ENCODE peak calls at places on chromosomes 13 and 19, in four cellular contexts. K is body of pancreas, U is ascending aorta, T is transverse colon. Q is an unnamed sample. For H3K9me3, the result is how much of the 10 kb centered on the place peaks cover.

GRCh38 chr19:11202488-11203193 is 5.3 kb upstream of the KANK2 start:
- DNase-seq in K (no peak), U (no peak), T (no peak), Q (no peak)

GRCh38 chr13:30039506-30039905 is 189.1 kb upstream of the UBL3 start:
- DNase-seq in K (no peak), U (no peak), T (no peak), Q (no peak)

GRCh38 chr13:71964491-71965108 is 97.6 kb upstream of the DACH1 start:
- DNase-seq in K (no peak), U (no peak), T (no peak), Q (no peak)

GRCh38 chr13:20702945-20703784 is at the start of gene IL17D:
- DNase-seq in K (peak), U (no peak), T (peak), Q (peak)

GRCh38 chr13:39317284-39317683 is 279.0 kb downstream of the NHLRC3 start:
- DNase-seq in K (no peak), U (no peak), T (peak), Q (no peak)

GRCh38 chr13:113421673-113422270 is 31.5 kb downstream of the ADPRHL1 start:
- DNase-seq in K (no peak), U (no peak), T (no peak), Q (no peak)

GRCh38 chr19:33799507-33799906 is 2.8 kb downstream of the KCTD15 start:
- DNase-seq in K (no peak), U (no peak), T (no peak), Q (no peak)

GRCh38 chr19:50415661-50416033 is 3.1 kb upstream of the SPIB start:
- DNase-seq in K (no peak), U (no peak), T (peak), Q (peak)

GRCh38 chr19:3898426-3898825 is 17.9 kb downstream of the ATCAY start:
- DNase-seq in K (no peak), U (no peak), T (no peak), Q (no peak)

GRCh38 chr19:1409204-1410005 is 2.0 kb downstream of the DAZAP1 start:
- DNase-seq in K (no peak), U (no peak), T (no peak), Q (no peak)

GRCh38 chr13:94992277-94992989 is 280.1 kb upstream of the SOX21 start:
- DNase-seq in K (no peak), U (no peak), T (no peak), Q (no peak)

GRCh38 chr19:4014541-4015491 is 7.3 kb downstream of the PIAS4 start:
- DNase-seq in K (peak), U (no peak), T (no peak), Q (no peak)

GRCh38 chr13:114107686-114108081 is 24.7 kb downstream of the RASA3 start:
- DNase-seq in K (peak), U (no peak), T (peak), Q (peak)

GRCh38 chr19:858868-859843 is at the start of gene CFD:
- DNase-seq in K (no peak), U (peak), T (peak), Q (peak)

GRCh38 chr19:17296278-17296677 is 6.9 kb downstream of the ABHD8 start:
- DNase-seq in K (no peak), U (no peak), T (no peak), Q (no peak)

GRCh38 chr19:2045501-2046045 is 5.5 kb downstream of the MKNK2 start:
- DNase-seq in K (peak), U (no peak), T (no peak), Q (no peak)

GRCh38 chr13:66994097-66994496 is 236.0 kb downstream of the PCDH9 start:
- DNase-seq in K (peak), U (peak), T (peak), Q (peak)

GRCh38 chr13:43232144-43232840 is 208.9 kb downstream of the DNAJC15 start:
- DNase-seq in K (no peak), U (no peak), T (no peak), Q (no peak)

DNA sequence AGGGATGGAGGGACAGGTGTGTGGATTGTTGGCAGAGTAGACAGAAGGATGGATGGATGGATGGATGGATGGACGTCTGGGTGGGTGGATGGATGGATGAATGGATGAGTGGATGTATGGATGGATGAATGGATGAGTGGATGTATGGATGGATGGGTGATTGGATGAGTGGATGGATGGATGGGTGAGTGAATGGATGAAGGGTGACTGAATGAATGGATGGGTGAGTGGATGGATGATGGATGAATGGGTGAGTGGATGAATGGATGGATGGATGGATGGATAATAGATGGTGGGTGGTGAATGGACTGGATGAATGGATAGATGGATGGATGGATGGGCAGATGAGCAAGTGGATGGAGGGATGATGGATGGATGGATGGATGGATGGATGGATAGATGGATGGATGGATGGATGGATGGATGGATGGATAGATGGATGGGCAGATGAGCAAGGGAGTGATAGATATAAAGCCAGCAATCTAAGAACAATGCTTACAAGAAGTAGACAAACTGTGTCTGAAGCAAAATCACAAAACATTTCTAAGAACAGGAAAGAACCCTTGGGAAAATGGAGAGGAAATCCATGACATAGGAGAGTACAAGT is 65.2 kb downstream of the INSR start:
- DNase-seq in K (no peak), U (no peak), T (no peak), Q (no peak)
- TF ChIP-seq CTCF in K (no peak), U (no peak), T (no peak), Q (no peak)

GRCh38 chr19:23049256-23049655 is 46.3 kb upstream of the ZNF728 start:
- DNase-seq in K (no peak), U (no peak), T (no peak), Q (no peak)
- H3K9me3 ChIP-seq in K (under half), U (under half), T (under half), Q (under half)

GRCh38 chr19:21202865-21203494 is 61.1 kb downstream of the ZNF431 start:
- DNase-seq in K (peak), U (no peak), T (no peak), Q (no peak)
- TF ChIP-seq CTCF in K (peak), U (peak), T (peak), Q (peak)

GRCh38 chr19:14611051-14611450 is 28.2 kb downstream of the CLEC17A start:
- DNase-seq in K (no peak), U (no peak), T (no peak), Q (no peak)

GRCh38 chr19:14603990-14604387 is 21.1 kb downstream of the CLEC17A start:
- DNase-seq in K (no peak), U (no peak), T (no peak), Q (no peak)

DNA sequence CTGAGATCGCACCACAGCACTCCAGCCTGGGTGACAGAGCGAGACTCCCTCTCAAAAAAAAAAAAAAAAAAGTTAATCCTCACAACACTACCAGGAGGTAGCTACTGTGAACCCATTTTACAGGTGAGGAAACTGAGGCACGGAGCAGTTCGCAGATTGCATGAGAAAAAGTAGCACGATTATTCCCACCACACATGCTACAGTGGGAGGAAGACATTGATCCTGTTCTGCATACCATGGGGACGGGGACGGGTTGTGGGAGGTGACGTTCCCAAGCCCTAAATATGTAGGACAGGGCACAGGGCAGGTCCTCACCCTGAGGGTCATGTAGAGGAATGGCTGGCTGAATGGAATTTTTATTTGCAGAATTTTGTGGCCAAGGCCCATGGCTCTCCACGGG is 23.7 kb downstream of the CLEC17A start:
- DNase-seq in K (no peak), U (no peak), T (no peak), Q (no peak)
- H3K9me3 ChIP-seq in K (under half), U (under half), T (under half), Q (under half)

GRCh38 chr13:100689191-100689590 is 14.6 kb upstream of the TMTC4 start:
- DNase-seq in K (no peak), U (no peak), T (no peak), Q (no peak)

GRCh38 chr13:100694722-100695644 is 20.4 kb upstream of the TMTC4 start:
- DNase-seq in K (peak), U (no peak), T (peak), Q (peak)
- TF ChIP-seq CTCF in K (peak), U (peak), T (no peak), Q (no peak)

DNA sequence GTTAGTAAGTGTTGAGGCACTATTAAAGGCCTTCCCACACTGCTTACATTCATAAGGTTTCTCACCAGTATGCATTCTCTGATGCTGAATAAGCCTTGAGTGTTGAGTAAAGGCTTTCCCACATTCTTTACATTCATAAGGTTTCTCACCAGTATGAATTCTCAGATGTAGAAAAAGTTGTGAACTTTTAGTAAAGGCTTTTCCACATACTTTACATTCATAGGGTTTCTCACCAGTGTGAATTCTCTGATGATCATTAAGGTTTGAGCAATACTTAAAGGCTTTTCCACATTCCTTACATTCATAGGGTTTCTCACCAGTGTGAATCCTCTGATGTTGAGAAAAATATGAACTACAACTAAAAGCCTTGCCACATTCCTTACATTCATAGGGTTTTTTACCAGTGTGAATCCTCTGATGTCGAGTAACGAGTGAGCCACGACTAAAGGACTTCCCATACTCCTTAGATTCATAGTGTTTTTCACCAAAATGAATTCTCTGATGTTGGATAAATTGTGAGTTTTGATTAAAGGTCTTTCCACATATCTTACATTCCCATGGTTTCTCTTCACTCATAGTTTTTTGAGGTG is 24.2 kb downstream of the ZNF829 start:
- DNase-seq in K (no peak), U (no peak), T (no peak), Q (no peak)
- H3K9me3 ChIP-seq in K (under half), U (half or more), T (half or more), Q (half or more)

GRCh38 chr19:23817519-23817918 is 58.8 kb upstream of the ZNF681 start:
- DNase-seq in K (peak), U (no peak), T (peak), Q (no peak)
- TF ChIP-seq CTCF in K (no peak), U (no peak), T (peak), Q (no peak)

GRCh38 chr19:35272122-35272715 is 3.5 kb downstream of the USF2 start:
- DNase-seq in K (no peak), U (no peak), T (no peak), Q (peak)
- H3K9me3 ChIP-seq in K (under half), U (under half), T (under half), Q (under half)

GRCh38 chr13:27628081-27628480 is 6.4 kb downstream of the POLR1D start:
- DNase-seq in K (no peak), U (no peak), T (no peak), Q (no peak)

GRCh38 chr13:27631665-27632064 is 10.0 kb downstream of the POLR1D start:
- DNase-seq in K (no peak), U (no peak), T (no peak), Q (no peak)

GRCh38 chr13:27632214-27632613 is 10.5 kb downstream of the POLR1D start:
- DNase-seq in K (no peak), U (no peak), T (no peak), Q (no peak)

GRCh38 chr13:27632648-27633047 is 11.0 kb downstream of the POLR1D start:
- DNase-seq in K (no peak), U (no peak), T (no peak), Q (no peak)

GRCh38 chr13:27631156-27631555 is 9.5 kb downstream of the POLR1D start:
- DNase-seq in K (no peak), U (no peak), T (no peak), Q (no peak)
- TF ChIP-seq CTCF in K (no peak), U (no peak), T (no peak), Q (no peak)

GRCh38 chr19:15869109-15869555 is 28.7 kb downstream of the CYP4F2 start:
- DNase-seq in K (peak), U (no peak), T (peak), Q (peak)
- H3K9me3 ChIP-seq in K (under half), U (under half), T (under half), Q (under half)